ENCODE peak calls at places on chromosomes 2 and 18, in six cellular contexts. One of them, this sample, is unnamed.
A peak's percentile ranks its signal among the peaks of the same experiment; 100 is the strongest.

GRCh38 chr2:71486881-71487640 is 33.7 kb downstream of the DYSF start:
- ATAC-seq in GM12878: no peak
- ATAC-seq in HepG2: no peak
- ATAC-seq in upper lobe of left lung: no peak
- ATAC-seq in K562: no peak
- ATAC-seq in HCT116: no peak
- ATAC-seq in this sample: no peak

GRCh38 chr2:67585400-67585799 is 188.3 kb downstream of the ETAA1 start:
- ATAC-seq in K562: no peak
- ATAC-seq in GM12878: no peak
- ATAC-seq in HepG2: no peak
- ATAC-seq in upper lobe of left lung: no peak
- ATAC-seq in HCT116: no peak
- ATAC-seq in this sample: no peak

GRCh38 chr2:46086578-46087070 is 210.6 kb upstream of the EPAS1 start:
- ATAC-seq in HepG2: no peak
- ATAC-seq in K562: no peak
- ATAC-seq in upper lobe of left lung: peak; percentile 47
- ATAC-seq in GM12878: no peak
- ATAC-seq in HCT116: no peak
- ATAC-seq in this sample: peak; percentile 25

GRCh38 chr18:57057890-57058289 is 89.0 kb upstream of the BOD1L2 start:
- ATAC-seq in HCT116: no peak
- ATAC-seq in upper lobe of left lung: no peak
- ATAC-seq in K562: no peak
- ATAC-seq in GM12878: peak; percentile 91
- ATAC-seq in HepG2: no peak
- ATAC-seq in this sample: no peak

GRCh38 chr2:177896587-177896986 is 176.0 kb downstream of the PDE11A start:
- ATAC-seq in HepG2: no peak
- ATAC-seq in upper lobe of left lung: no peak
- ATAC-seq in K562: no peak
- ATAC-seq in GM12878: no peak
- ATAC-seq in HCT116: no peak
- ATAC-seq in this sample: no peak

GRCh38 chr18:49658871-49659378 is 97.1 kb downstream of the LIPG start:
- ATAC-seq in K562: no peak
- ATAC-seq in upper lobe of left lung: no peak
- ATAC-seq in HepG2: no peak
- ATAC-seq in HCT116: no peak
- ATAC-seq in GM12878: no peak
- ATAC-seq in this sample: no peak

GRCh38 chr2:45790157-45790723 is 138.8 kb downstream of the PRKCE start:
- ATAC-seq in HepG2: no peak
- ATAC-seq in GM12878: no peak
- ATAC-seq in upper lobe of left lung: no peak
- ATAC-seq in HCT116: no peak
- ATAC-seq in K562: no peak
- ATAC-seq in this sample: no peak

GRCh38 chr2:73488079-73488478 is 102.4 kb downstream of the ALMS1 start:
- ATAC-seq in HCT116: no peak
- ATAC-seq in GM12878: no peak
- ATAC-seq in upper lobe of left lung: peak; percentile 62
- ATAC-seq in K562: no peak
- ATAC-seq in HepG2: no peak
- ATAC-seq in this sample: no peak

GRCh38 chr18:47265197-47265596 is 13.7 kb upstream of the SKOR2 start:
- ATAC-seq in HCT116: no peak
- ATAC-seq in upper lobe of left lung: no peak
- ATAC-seq in HepG2: no peak
- ATAC-seq in K562: no peak
- ATAC-seq in GM12878: no peak
- ATAC-seq in this sample: no peak

GRCh38 chr2:62309081-62309464 is 113.2 kb downstream of the B3GNT2 start:
- ATAC-seq in HCT116: no peak
- ATAC-seq in K562: no peak
- ATAC-seq in upper lobe of left lung: no peak
- ATAC-seq in HepG2: no peak
- ATAC-seq in GM12878: no peak
- ATAC-seq in this sample: no peak

GRCh38 chr2:236642584-236643291 is 73.1 kb downstream of the ACKR3 start:
- ATAC-seq in GM12878: no peak
- ATAC-seq in K562: no peak
- ATAC-seq in HepG2: peak; percentile 19
- ATAC-seq in upper lobe of left lung: peak; percentile 88
- ATAC-seq in HCT116: peak; percentile 50
- ATAC-seq in this sample: peak; percentile 93

GRCh38 chr2:169741-170140 is 94.1 kb downstream of the SH3YL1 start:
- ATAC-seq in upper lobe of left lung: no peak
- ATAC-seq in GM12878: no peak
- ATAC-seq in HepG2: no peak
- ATAC-seq in K562: no peak
- ATAC-seq in HCT116: no peak
- ATAC-seq in this sample: no peak

GRCh38 chr2:16861154-16861929 is 195.7 kb upstream of the CYRIA start:
- ATAC-seq in upper lobe of left lung: no peak
- ATAC-seq in GM12878: no peak
- ATAC-seq in HCT116: no peak
- ATAC-seq in HepG2: no peak
- ATAC-seq in K562: no peak
- ATAC-seq in this sample: no peak

GRCh38 chr2:177530513-177531039 is 138.0 kb downstream of the AGPS start:
- ATAC-seq in K562: no peak
- ATAC-seq in HepG2: no peak
- ATAC-seq in upper lobe of left lung: no peak
- ATAC-seq in HCT116: no peak
- ATAC-seq in GM12878: no peak
- ATAC-seq in this sample: no peak

GRCh38 chr2:133718688-133719201 is 150.5 kb upstream of the NCKAP5 start:
- ATAC-seq in K562: no peak
- ATAC-seq in GM12878: no peak
- ATAC-seq in HepG2: no peak
- ATAC-seq in upper lobe of left lung: no peak
- ATAC-seq in HCT116: no peak
- ATAC-seq in this sample: no peak

GRCh38 chr2:3703741-3704355 is 473 bp downstream of the DCDC2C start:
- ATAC-seq in GM12878: no peak
- ATAC-seq in HepG2: peak; percentile 27
- ATAC-seq in K562: no peak
- ATAC-seq in HCT116: peak; percentile 27
- ATAC-seq in upper lobe of left lung: no peak
- ATAC-seq in this sample: peak; percentile 39

GRCh38 chr2:133712369-133712768 is 144.1 kb upstream of the NCKAP5 start:
- ATAC-seq in upper lobe of left lung: peak; percentile 35
- ATAC-seq in HepG2: no peak
- ATAC-seq in GM12878: no peak
- ATAC-seq in HCT116: no peak
- ATAC-seq in K562: no peak
- ATAC-seq in this sample: no peak

GRCh38 chr18:70181725-70182124 is 23.8 kb downstream of the RTTN start:
- ATAC-seq in GM12878: no peak
- ATAC-seq in HepG2: no peak
- ATAC-seq in K562: no peak
- ATAC-seq in upper lobe of left lung: no peak
- ATAC-seq in HCT116: no peak
- ATAC-seq in this sample: no peak

GRCh38 chr2:85840091-85840490 is 48.7 kb downstream of the ST3GAL5 start:
- ATAC-seq in HepG2: no peak
- ATAC-seq in K562: peak; percentile 73
- ATAC-seq in HCT116: no peak
- ATAC-seq in upper lobe of left lung: no peak
- ATAC-seq in GM12878: peak; percentile 36
- ATAC-seq in this sample: no peak

GRCh38 chr2:80281083-80281482 is 23.5 kb downstream of the LRRTM1 start:
- ATAC-seq in HCT116: no peak
- ATAC-seq in GM12878: no peak
- ATAC-seq in HepG2: no peak
- ATAC-seq in upper lobe of left lung: no peak
- ATAC-seq in K562: no peak
- ATAC-seq in this sample: no peak

GRCh38 chr18:77407733-77408132 is 158.1 kb downstream of the GALR1 start:
- ATAC-seq in HCT116: no peak
- ATAC-seq in HepG2: no peak
- ATAC-seq in GM12878: no peak
- ATAC-seq in upper lobe of left lung: no peak
- ATAC-seq in K562: no peak
- ATAC-seq in this sample: no peak

GRCh38 chr2:232504438-232504837 is 15.8 kb upstream of the PRSS56 start:
- ATAC-seq in K562: no peak
- ATAC-seq in GM12878: no peak
- ATAC-seq in HepG2: no peak
- ATAC-seq in HCT116: peak; percentile 33
- ATAC-seq in upper lobe of left lung: no peak
- ATAC-seq in this sample: no peak

GRCh38 chr18:76348267-76349066 is 146.6 kb downstream of the ZNF516 start:
- ATAC-seq in HepG2: peak; percentile 69
- ATAC-seq in GM12878: no peak
- ATAC-seq in upper lobe of left lung: peak; percentile 68
- ATAC-seq in HCT116: peak; percentile 36
- ATAC-seq in K562: no peak
- ATAC-seq in this sample: no peak

GRCh38 chr2:174716785-174717184 is 47.5 kb downstream of the CHRNA1 start:
- ATAC-seq in HepG2: no peak
- ATAC-seq in HCT116: no peak
- ATAC-seq in upper lobe of left lung: no peak
- ATAC-seq in GM12878: no peak
- ATAC-seq in K562: no peak
- ATAC-seq in this sample: no peak

GRCh38 chr2:207290833-207291232 is 125.1 kb upstream of the KLF7 start:
- ATAC-seq in GM12878: peak; percentile 70
- ATAC-seq in K562: no peak
- ATAC-seq in upper lobe of left lung: no peak
- ATAC-seq in HCT116: no peak
- ATAC-seq in HepG2: no peak
- ATAC-seq in this sample: no peak

GRCh38 chr2:231800493-231801091 is 14.3 kb downstream of the COPS7B start:
- ATAC-seq in HCT116: peak; percentile 86
- ATAC-seq in GM12878: peak; percentile 86
- ATAC-seq in upper lobe of left lung: no peak
- ATAC-seq in HepG2: peak; percentile 83
- ATAC-seq in K562: peak; percentile 80
- ATAC-seq in this sample: no peak

GRCh38 chr2:98391581-98392270 is 45.5 kb downstream of the CNGA3 start:
- ATAC-seq in K562: no peak
- ATAC-seq in GM12878: no peak
- ATAC-seq in HCT116: no peak
- ATAC-seq in HepG2: no peak
- ATAC-seq in upper lobe of left lung: no peak
- ATAC-seq in this sample: no peak

GRCh38 chr2:83585250-83585649 is 873.8 kb downstream of the SUCLG1 start:
- ATAC-seq in HCT116: no peak
- ATAC-seq in HepG2: no peak
- ATAC-seq in K562: no peak
- ATAC-seq in GM12878: no peak
- ATAC-seq in upper lobe of left lung: no peak
- ATAC-seq in this sample: no peak

GRCh38 chr2:168155680-168156079 is 91.7 kb downstream of the STK39 start:
- ATAC-seq in K562: no peak
- ATAC-seq in HepG2: peak; percentile 26
- ATAC-seq in upper lobe of left lung: no peak
- ATAC-seq in HCT116: no peak
- ATAC-seq in GM12878: no peak
- ATAC-seq in this sample: no peak

GRCh38 chr2:219453691-219454131 is 19.1 kb downstream of the SPEG start:
- ATAC-seq in GM12878: no peak
- ATAC-seq in upper lobe of left lung: no peak
- ATAC-seq in HCT116: peak; percentile 31
- ATAC-seq in HepG2: no peak
- ATAC-seq in K562: no peak
- ATAC-seq in this sample: peak; percentile 79
- H3K4me3 ChIP-seq in GM12878: no peak overlapping the region
- H3K4me3 ChIP-seq in upper lobe of left lung: no peak overlapping the region
- H3K4me3 ChIP-seq in HCT116: peak overlapping the region; percentile 17
- H3K4me3 ChIP-seq in HepG2: no peak overlapping the region
- H3K4me3 ChIP-seq in K562: no peak overlapping the region
- H3K4me3 ChIP-seq in this sample: no peak overlapping the region

GRCh38 chr2:196068271-196069209 is at the start of gene DNAH7:
- ATAC-seq in K562: peak; percentile 97
- ATAC-seq in upper lobe of left lung: peak; percentile 98
- ATAC-seq in HepG2: peak; percentile 97
- ATAC-seq in HCT116: peak; percentile 94
- ATAC-seq in GM12878: peak; percentile 98
- ATAC-seq in this sample: peak; percentile 94
- TF ChIP-seq POLR2A in K562: no peak
- TF ChIP-seq POLR2A in upper lobe of left lung: peak; percentile 60
- TF ChIP-seq POLR2A in HepG2: peak; percentile 48
- TF ChIP-seq POLR2A in HCT116: no peak
- TF ChIP-seq POLR2A in GM12878: peak; percentile 22
- TF ChIP-seq POLR2A in this sample: no peak

DNA sequence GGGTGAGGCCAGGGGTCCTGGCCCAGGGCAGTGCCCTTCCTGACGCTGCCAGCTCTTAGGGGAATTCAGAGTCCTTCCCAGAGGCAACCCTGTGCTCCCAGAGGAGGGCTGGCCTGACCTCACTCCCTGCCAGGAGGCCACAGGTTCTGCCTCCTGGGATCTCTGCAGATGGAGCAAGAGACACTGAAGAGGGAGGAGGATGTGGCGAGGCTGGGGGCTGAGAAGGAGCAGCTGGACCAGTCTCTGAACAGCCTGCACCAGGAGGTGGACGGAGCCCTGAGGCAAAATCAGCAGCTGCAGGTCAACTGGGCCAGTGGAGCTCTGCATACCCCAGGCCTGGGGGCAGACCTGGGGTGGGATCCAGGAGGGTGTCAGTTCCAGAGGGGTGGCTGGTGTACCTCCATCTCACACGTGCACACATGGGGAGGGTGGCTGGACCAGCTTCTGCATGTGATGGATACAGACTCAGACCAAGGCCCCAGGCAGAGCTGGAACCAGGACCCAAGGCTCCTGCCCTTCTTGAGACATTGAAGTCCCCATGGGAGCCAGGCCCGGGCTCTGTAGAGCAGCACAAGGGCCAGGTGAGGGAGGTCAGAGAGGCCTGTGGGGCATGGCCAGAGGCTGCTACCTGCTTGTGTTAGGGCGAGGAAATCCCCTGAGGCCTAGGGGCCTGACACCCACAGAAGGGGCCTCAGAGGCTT is 9.7 kb upstream of the SNED1 start:
- ATAC-seq in GM12878: no peak
- ATAC-seq in upper lobe of left lung: no peak
- ATAC-seq in HepG2: no peak
- ATAC-seq in K562: no peak
- ATAC-seq in HCT116: no peak
- ATAC-seq in this sample: no peak
- TF ChIP-seq POLR2AphosphoS5 in GM12878: no peak
- TF ChIP-seq POLR2AphosphoS5 in upper lobe of left lung: no peak
- TF ChIP-seq POLR2AphosphoS5 in HepG2: no peak
- TF ChIP-seq POLR2AphosphoS5 in K562: no peak
- TF ChIP-seq POLR2AphosphoS5 in HCT116: no peak
- TF ChIP-seq POLR2AphosphoS5 in this sample: no peak

DNA sequence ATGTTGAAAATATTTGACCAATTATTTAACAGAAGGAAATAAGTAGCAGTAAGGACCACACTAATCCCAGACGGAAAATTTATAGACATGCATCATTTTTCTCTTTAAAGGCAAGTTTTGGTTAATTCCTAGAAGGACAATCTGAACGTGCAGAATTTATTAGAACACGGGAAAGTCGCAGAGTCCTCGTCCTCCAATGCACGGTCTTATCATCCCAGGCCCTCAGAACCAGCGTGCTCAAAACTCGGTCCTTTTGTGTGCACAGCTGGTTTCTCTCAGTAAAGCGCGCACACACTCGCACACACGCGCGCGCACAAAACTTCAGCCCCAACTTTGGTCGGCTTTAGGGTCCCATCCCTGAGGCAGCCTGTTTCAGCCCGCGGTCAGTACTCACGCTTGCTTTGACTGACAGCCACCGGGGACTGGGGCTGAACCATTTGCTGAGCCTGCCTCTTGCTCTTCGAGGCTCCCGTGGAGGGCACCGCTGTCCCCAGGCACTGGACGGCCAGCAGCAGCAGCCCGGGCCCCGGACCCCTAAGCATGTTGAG is 533 bp downstream of the FN1 start:
- ATAC-seq in HCT116: peak; percentile 28
- ATAC-seq in GM12878: peak; percentile 68
- ATAC-seq in upper lobe of left lung: peak; percentile 78
- ATAC-seq in HepG2: peak; percentile 46
- ATAC-seq in K562: peak; percentile 75
- ATAC-seq in this sample: peak; percentile 3
- H3K4me3 ChIP-seq in HCT116: peak overlapping the region; percentile 44
- H3K4me3 ChIP-seq in GM12878: peak overlapping the region; percentile 68
- H3K4me3 ChIP-seq in upper lobe of left lung: peak overlapping the region; percentile 56
- H3K4me3 ChIP-seq in HepG2: peak overlapping the region; percentile 86
- H3K4me3 ChIP-seq in K562: peak overlapping the region; percentile 48
- H3K4me3 ChIP-seq in this sample: peak overlapping the region; percentile 80

This sample was measured in gastroesophageal sphincter.